ENCODE peak calls at places on chromosome 2, in ten cellular contexts. J is HL-60, O is stomach, N is kidney, R is endodermal cell, M is neural crest cell, K is lower lobe of right lung, E is fibroblast of mammary gland, W is OCI-LY7, X is choroid plexus epithelial cell. U is an unnamed sample.

GRCh38 chr2:235669269-235669831 is 175.5 kb downstream of the AGAP1 start:
- DNase-seq in X (peak; percentile 79), W (no peak), O (peak; percentile 72), J (no peak), N (peak; percentile 82), K (peak; percentile 72), E (peak; percentile 62), M (peak; percentile 61), R (peak; percentile 95), U (no peak)

GRCh38 chr2:129480790-129481189 is 498.7 kb upstream of the RAB6C start:
- DNase-seq in O (no peak), E (no peak), X (no peak), M (no peak), N (no peak), J (no peak), W (no peak), R (no peak), K (no peak), U (no peak)

GRCh38 chr2:54073796-54074195 is 41.6 kb upstream of the ACYP2 start:
- DNase-seq in E (peak; percentile 64), J (no peak), W (no peak), M (no peak), R (no peak), K (no peak), N (no peak), O (no peak), X (peak; percentile 56), U (no peak)

GRCh38 chr2:107808986-107809385 is 17.7 kb upstream of the RGPD4 start:
- DNase-seq in O (no peak), M (no peak), K (no peak), R (no peak), X (no peak), W (no peak), E (no peak), J (no peak), N (no peak), U (no peak)

GRCh38 chr2:15142069-15142689 is 419.0 kb downstream of the NBAS start:
- DNase-seq in M (no peak), E (no peak), O (no peak), K (no peak), W (peak; percentile 98), X (no peak), N (no peak), R (no peak), J (peak; percentile 49), U (no peak)

GRCh38 chr2:122074201-122074600 is 318.8 kb downstream of the TSN start:
- DNase-seq in K (no peak), J (no peak), X (no peak), O (no peak), R (no peak), N (no peak), W (no peak), M (no peak), E (no peak), U (no peak)

GRCh38 chr2:158997037-158997785 is 28.8 kb downstream of the TANC1 start:
- DNase-seq in M (no peak), N (no peak), K (no peak), O (no peak), J (no peak), W (no peak), R (no peak), X (peak; percentile 37), E (no peak), U (no peak)

GRCh38 chr2:239441261-239441701 is 40.5 kb upstream of the HDAC4 start:
- DNase-seq in K (no peak), J (peak; percentile 23), E (no peak), X (no peak), R (no peak), N (peak; percentile 12), M (no peak), W (no peak), O (no peak), U (no peak)

DNA sequence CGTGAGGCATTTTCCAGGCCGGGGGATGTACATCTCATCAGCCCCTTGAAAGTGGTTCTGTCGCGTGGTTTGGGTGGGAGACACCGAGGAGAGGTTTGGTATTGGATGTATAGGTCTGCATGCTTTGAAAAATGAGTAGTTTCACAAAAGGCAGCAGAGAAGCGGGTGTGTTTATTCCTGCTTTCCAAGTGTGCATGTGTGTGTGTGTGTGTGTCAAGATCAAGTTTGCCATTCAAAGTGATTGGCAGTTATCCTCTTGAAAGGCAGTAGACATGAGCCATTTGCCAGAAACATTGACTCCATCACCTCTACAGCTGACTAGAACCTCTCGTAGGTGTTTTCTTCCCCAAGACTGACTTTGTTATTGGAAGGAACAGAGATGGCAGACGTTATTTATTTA is 423.0 kb upstream of the POU3F3 start:
- DNase-seq in E (no peak), K (no peak), R (no peak), X (no peak), W (no peak), N (no peak), J (no peak), O (no peak), M (no peak), U (no peak)
- TF ChIP-seq CTCF in E (no peak), K (no peak), R (no peak), X (no peak), W (no peak), N (no peak), J (no peak), O (no peak), M (no peak), U (no peak)

GRCh38 chr2:31430439-31431165 is 16.1 kb upstream of the XDH start:
- DNase-seq in O (no peak), X (no peak), M (no peak), K (no peak), J (no peak), N (no peak), E (no peak), W (no peak), R (no peak), U (no peak)

GRCh38 chr2:31429759-31430438 is 15.4 kb upstream of the XDH start:
- DNase-seq in J (no peak), N (no peak), E (peak; percentile 64), R (no peak), K (no peak), X (no peak), O (no peak), W (no peak), M (no peak), U (no peak)

GRCh38 chr2:31433541-31433940 is 19.0 kb upstream of the XDH start:
- DNase-seq in O (no peak), M (no peak), W (no peak), K (no peak), J (no peak), E (no peak), R (no peak), X (no peak), N (no peak), U (no peak)

GRCh38 chr2:31440764-31441163 is 26.2 kb upstream of the XDH start:
- DNase-seq in K (no peak), E (peak; percentile 97), N (no peak), J (no peak), R (no peak), M (no peak), O (no peak), X (no peak), W (no peak), U (no peak)

GRCh38 chr2:31434911-31435310 is 20.4 kb upstream of the XDH start:
- DNase-seq in N (no peak), O (no peak), J (no peak), M (no peak), K (no peak), E (peak; percentile 24), R (no peak), W (no peak), X (peak; percentile 39), U (no peak)
- TF ChIP-seq CTCF in N (no peak), O (no peak), J (no peak), M (no peak), K (no peak), E (peak; percentile 44), R (peak; percentile 55), W (peak; percentile 57), X (peak; percentile 49), U (no peak)

GRCh38 chr2:135094508-135094907 is 42.4 kb downstream of the RAB3GAP1 start:
- DNase-seq in W (no peak), E (no peak), O (no peak), K (no peak), M (no peak), X (no peak), J (no peak), R (no peak), N (no peak), U (no peak)

GRCh38 chr2:135091681-135092080 is 39.6 kb downstream of the RAB3GAP1 start:
- DNase-seq in J (no peak), E (no peak), X (no peak), W (no peak), N (no peak), R (no peak), K (no peak), O (no peak), M (no peak), U (no peak)

GRCh38 chr2:135093685-135094340 is 41.7 kb downstream of the RAB3GAP1 start:
- DNase-seq in E (no peak), N (no peak), K (no peak), X (no peak), O (no peak), M (no peak), R (no peak), W (no peak), J (no peak), U (no peak)

GRCh38 chr2:135095591-135095990 is 43.5 kb downstream of the RAB3GAP1 start:
- DNase-seq in O (no peak), X (no peak), E (no peak), J (no peak), R (no peak), M (no peak), K (no peak), N (no peak), W (no peak), U (no peak)

DNA sequence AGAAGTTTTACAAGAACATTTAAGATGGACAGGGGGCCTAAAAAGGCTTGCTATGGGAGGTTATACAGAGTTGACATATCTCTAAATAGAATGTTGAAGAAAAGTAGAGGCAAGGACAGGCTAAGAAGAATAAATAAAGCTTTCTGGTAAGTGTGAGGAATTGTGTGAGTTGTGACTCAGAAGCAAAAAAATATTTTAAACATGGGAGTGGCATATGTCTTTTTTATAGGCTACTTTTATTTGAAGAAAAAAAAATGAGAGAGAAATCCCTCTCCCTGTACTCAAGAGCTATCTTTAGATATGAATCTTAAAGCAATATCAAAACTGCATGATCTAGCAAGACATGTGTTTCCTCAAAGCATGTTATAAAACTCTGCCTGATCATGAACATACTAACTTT is 41.1 kb downstream of the RAB3GAP1 start:
- DNase-seq in E (no peak), O (no peak), K (no peak), X (peak; percentile 7), R (no peak), M (no peak), J (no peak), N (no peak), W (no peak), U (no peak)
- TF ChIP-seq CTCF in E (no peak), O (no peak), K (no peak), X (no peak), R (no peak), M (no peak), J (no peak), N (no peak), W (no peak), U (no peak)

DNA sequence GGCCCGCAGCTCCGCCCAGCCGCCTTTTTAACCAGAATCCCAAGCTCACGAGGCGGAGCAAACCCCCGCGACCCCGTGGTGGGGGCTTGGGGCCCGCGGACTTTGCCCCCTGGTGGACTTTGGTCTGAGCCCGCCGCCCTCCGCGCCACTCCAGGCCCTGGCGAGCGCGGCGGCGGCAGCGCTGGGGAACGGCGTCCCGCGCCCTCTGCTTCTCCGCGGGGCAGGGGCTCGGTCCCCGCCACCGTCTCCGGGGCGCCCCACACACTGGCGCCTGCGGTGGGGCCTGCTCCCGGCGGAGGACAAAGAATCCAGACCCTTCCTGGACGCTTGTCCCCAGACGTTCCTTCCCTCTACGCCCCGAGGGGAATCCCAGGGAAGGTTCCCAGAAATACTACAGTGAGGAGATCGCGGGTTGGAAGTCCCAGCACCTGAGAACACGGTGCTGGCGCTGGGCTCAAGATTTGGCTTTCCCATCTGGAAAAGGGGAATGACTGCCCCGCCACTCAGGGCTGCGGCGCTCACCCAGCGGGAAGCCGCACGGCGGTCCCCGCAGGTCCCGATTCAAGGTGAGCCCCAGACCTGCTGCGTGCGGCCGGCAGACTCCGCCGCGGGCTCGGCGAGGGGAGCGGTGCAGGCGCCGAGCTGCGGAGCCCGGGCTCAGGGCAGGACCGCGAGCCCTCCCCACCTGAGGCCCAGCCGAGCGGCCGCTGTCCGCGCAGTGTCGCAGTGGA is at the start of gene HAAO:
- DNase-seq in J (no peak), E (no peak), X (no peak), N (peak; percentile 87), O (peak; percentile 52), M (peak; percentile 61), K (peak; percentile 65), W (no peak), R (peak; percentile 90), U (no peak)
- TF ChIP-seq CTCF in J (no peak), E (no peak), X (no peak), N (no peak), O (peak; percentile 8), M (peak; percentile 31), K (peak; percentile 35), W (no peak), R (peak; percentile 46), U (peak; percentile 50)

U was measured in CD14-positive monocyte.